ENCODE peak calls at places on chromosomes 2 and 18, in seven cellular contexts. One of them, this sample, is unnamed.

GRCh38 chr18:48024891-48025660 is 94.6 kb upstream of the SMAD2 start:
- DNase-seq in tibial nerve: no peak
- DNase-seq in K562: no peak
- DNase-seq in SK-N-SH: no peak
- DNase-seq in HepG2: no peak
- DNase-seq in A549: no peak
- DNase-seq in suprapubic skin: peak
- DNase-seq in this sample: no peak

GRCh38 chr2:121790276-121790956 is 35.0 kb downstream of the TSN start:
- DNase-seq in tibial nerve: no peak
- DNase-seq in K562: no peak
- DNase-seq in SK-N-SH: no peak
- DNase-seq in HepG2: peak
- DNase-seq in A549: peak
- DNase-seq in suprapubic skin: no peak
- DNase-seq in this sample: no peak

GRCh38 chr2:62304429-62305417 is 108.8 kb downstream of the B3GNT2 start:
- DNase-seq in tibial nerve: no peak
- DNase-seq in K562: peak
- DNase-seq in SK-N-SH: peak
- DNase-seq in HepG2: peak
- DNase-seq in A549: no peak
- DNase-seq in suprapubic skin: no peak
- DNase-seq in this sample: peak

GRCh38 chr2:126700073-126700581 is 44.2 kb downstream of the GYPC start:
- DNase-seq in tibial nerve: no peak
- DNase-seq in K562: no peak
- DNase-seq in SK-N-SH: no peak
- DNase-seq in HepG2: no peak
- DNase-seq in A549: no peak
- DNase-seq in suprapubic skin: no peak
- DNase-seq in this sample: peak

GRCh38 chr2:182020319-182021055 is 34.8 kb downstream of the PPP1R1C start:
- DNase-seq in tibial nerve: no peak
- DNase-seq in K562: no peak
- DNase-seq in SK-N-SH: no peak
- DNase-seq in HepG2: no peak
- DNase-seq in A549: peak
- DNase-seq in suprapubic skin: no peak
- DNase-seq in this sample: no peak

GRCh38 chr2:194333091-194333490 is 1323.9 kb upstream of the SLC39A10 start:
- DNase-seq in tibial nerve: no peak
- DNase-seq in K562: no peak
- DNase-seq in SK-N-SH: no peak
- DNase-seq in HepG2: no peak
- DNase-seq in A549: no peak
- DNase-seq in suprapubic skin: no peak
- DNase-seq in this sample: no peak

GRCh38 chr2:165803123-165803760 is 9.2 kb upstream of the GALNT3 start:
- DNase-seq in tibial nerve: no peak
- DNase-seq in K562: no peak
- DNase-seq in SK-N-SH: no peak
- DNase-seq in HepG2: no peak
- DNase-seq in A549: no peak
- DNase-seq in suprapubic skin: no peak
- DNase-seq in this sample: no peak

GRCh38 chr18:47978141-47978540 is 47.7 kb upstream of the SMAD2 start:
- DNase-seq in tibial nerve: no peak
- DNase-seq in K562: no peak
- DNase-seq in SK-N-SH: no peak
- DNase-seq in HepG2: no peak
- DNase-seq in A549: no peak
- DNase-seq in suprapubic skin: no peak
- DNase-seq in this sample: no peak

GRCh38 chr2:241952816-241953215 is 83.3 kb downstream of the RTP5 start:
- DNase-seq in tibial nerve: no peak
- DNase-seq in K562: no peak
- DNase-seq in SK-N-SH: no peak
- DNase-seq in HepG2: no peak
- DNase-seq in A549: no peak
- DNase-seq in suprapubic skin: peak
- DNase-seq in this sample: no peak

GRCh38 chr18:79853303-79853992 is 55.7 kb downstream of the KCNG2 start:
- DNase-seq in tibial nerve: no peak
- DNase-seq in K562: no peak
- DNase-seq in SK-N-SH: no peak
- DNase-seq in HepG2: no peak
- DNase-seq in A549: no peak
- DNase-seq in suprapubic skin: no peak
- DNase-seq in this sample: no peak

GRCh38 chr18:49014605-49015267 is 64.0 kb upstream of the SMAD7 start:
- DNase-seq in tibial nerve: no peak
- DNase-seq in K562: no peak
- DNase-seq in SK-N-SH: no peak
- DNase-seq in HepG2: no peak
- DNase-seq in A549: no peak
- DNase-seq in suprapubic skin: no peak
- DNase-seq in this sample: no peak

GRCh38 chr2:72117029-72117428 is 30.6 kb downstream of the CYP26B1 start:
- DNase-seq in tibial nerve: no peak
- DNase-seq in K562: no peak
- DNase-seq in SK-N-SH: no peak
- DNase-seq in HepG2: no peak
- DNase-seq in A549: no peak
- DNase-seq in suprapubic skin: no peak
- DNase-seq in this sample: no peak

GRCh38 chr2:41726364-41726763 is 321.5 kb upstream of the PKDCC start:
- DNase-seq in tibial nerve: no peak
- DNase-seq in K562: no peak
- DNase-seq in SK-N-SH: no peak
- DNase-seq in HepG2: no peak
- DNase-seq in A549: no peak
- DNase-seq in suprapubic skin: no peak
- DNase-seq in this sample: no peak

GRCh38 chr2:189849550-189849949 is 65.3 kb downstream of the PMS1 start:
- DNase-seq in tibial nerve: no peak
- DNase-seq in K562: no peak
- DNase-seq in SK-N-SH: no peak
- DNase-seq in HepG2: no peak
- DNase-seq in A549: no peak
- DNase-seq in suprapubic skin: no peak
- DNase-seq in this sample: no peak

GRCh38 chr2:164903214-164903613 is 52.1 kb downstream of the SLC38A11 start:
- DNase-seq in tibial nerve: no peak
- DNase-seq in K562: no peak
- DNase-seq in SK-N-SH: no peak
- DNase-seq in HepG2: no peak
- DNase-seq in A549: no peak
- DNase-seq in suprapubic skin: no peak
- DNase-seq in this sample: no peak

GRCh38 chr2:43178055-43178598 is 48.3 kb downstream of the ZFP36L2 start:
- DNase-seq in tibial nerve: no peak
- DNase-seq in K562: peak
- DNase-seq in SK-N-SH: no peak
- DNase-seq in HepG2: no peak
- DNase-seq in A549: no peak
- DNase-seq in suprapubic skin: no peak
- DNase-seq in this sample: no peak

GRCh38 chr2:78418041-78418440 is 607.5 kb upstream of the REG3G start:
- DNase-seq in tibial nerve: no peak
- DNase-seq in K562: no peak
- DNase-seq in SK-N-SH: no peak
- DNase-seq in HepG2: no peak
- DNase-seq in A549: no peak
- DNase-seq in suprapubic skin: no peak
- DNase-seq in this sample: no peak

GRCh38 chr2:19719540-19719939 is 182.2 kb downstream of the TTC32 start:
- DNase-seq in tibial nerve: no peak
- DNase-seq in K562: no peak
- DNase-seq in SK-N-SH: no peak
- DNase-seq in HepG2: no peak
- DNase-seq in A549: no peak
- DNase-seq in suprapubic skin: peak
- DNase-seq in this sample: no peak

GRCh38 chr18:62938451-62938850 is 223.1 kb downstream of the PHLPP1 start:
- DNase-seq in tibial nerve: no peak
- DNase-seq in K562: no peak
- DNase-seq in SK-N-SH: no peak
- DNase-seq in HepG2: no peak
- DNase-seq in A549: no peak
- DNase-seq in suprapubic skin: no peak
- DNase-seq in this sample: no peak

GRCh38 chr2:226969412-226969811 is 133.6 kb downstream of the RHBDD1 start:
- DNase-seq in tibial nerve: no peak
- DNase-seq in K562: no peak
- DNase-seq in SK-N-SH: no peak
- DNase-seq in HepG2: no peak
- DNase-seq in A549: no peak
- DNase-seq in suprapubic skin: no peak
- DNase-seq in this sample: no peak

GRCh38 chr2:72147303-72147970 is at the start of gene CYP26B1:
- DNase-seq in tibial nerve: peak
- DNase-seq in K562: no peak
- DNase-seq in SK-N-SH: peak
- DNase-seq in HepG2: no peak
- DNase-seq in A549: no peak
- DNase-seq in suprapubic skin: no peak
- DNase-seq in this sample: peak

GRCh38 chr18:8337216-8337615 is 272.0 kb upstream of the RAB12 start:
- DNase-seq in tibial nerve: no peak
- DNase-seq in K562: no peak
- DNase-seq in SK-N-SH: no peak
- DNase-seq in HepG2: no peak
- DNase-seq in A549: no peak
- DNase-seq in suprapubic skin: no peak
- DNase-seq in this sample: no peak

GRCh38 chr2:61585383-61585782 is 47.2 kb upstream of the XPO1 start:
- DNase-seq in tibial nerve: no peak
- DNase-seq in K562: no peak
- DNase-seq in SK-N-SH: no peak
- DNase-seq in HepG2: no peak
- DNase-seq in A549: no peak
- DNase-seq in suprapubic skin: no peak
- DNase-seq in this sample: no peak

GRCh38 chr2:227766361-227766883 is 20.7 kb downstream of the SCYGR8 start:
- DNase-seq in tibial nerve: peak
- DNase-seq in K562: peak
- DNase-seq in SK-N-SH: peak
- DNase-seq in HepG2: peak
- DNase-seq in A549: peak
- DNase-seq in suprapubic skin: peak
- DNase-seq in this sample: peak

GRCh38 chr2:25894135-25894830 is 16.0 kb upstream of the ASXL2 start:
- DNase-seq in tibial nerve: no peak
- DNase-seq in K562: no peak
- DNase-seq in SK-N-SH: peak
- DNase-seq in HepG2: peak
- DNase-seq in A549: no peak
- DNase-seq in suprapubic skin: peak
- DNase-seq in this sample: no peak

GRCh38 chr2:111049792-111050640 is 70.7 kb upstream of the BCL2L11 start:
- DNase-seq in tibial nerve: no peak
- DNase-seq in K562: no peak
- DNase-seq in SK-N-SH: no peak
- DNase-seq in HepG2: peak
- DNase-seq in A549: no peak
- DNase-seq in suprapubic skin: no peak
- DNase-seq in this sample: no peak

GRCh38 chr2:24228470-24228869 is 53.6 kb downstream of the FAM228A start:
- DNase-seq in tibial nerve: no peak
- DNase-seq in K562: no peak
- DNase-seq in SK-N-SH: no peak
- DNase-seq in HepG2: peak
- DNase-seq in A549: peak
- DNase-seq in suprapubic skin: no peak
- DNase-seq in this sample: no peak

GRCh38 chr18:24103622-24104021 is 35.2 kb upstream of the CABYR start:
- DNase-seq in tibial nerve: no peak
- DNase-seq in K562: no peak
- DNase-seq in SK-N-SH: peak
- DNase-seq in HepG2: no peak
- DNase-seq in A549: no peak
- DNase-seq in suprapubic skin: no peak
- DNase-seq in this sample: no peak

DNA sequence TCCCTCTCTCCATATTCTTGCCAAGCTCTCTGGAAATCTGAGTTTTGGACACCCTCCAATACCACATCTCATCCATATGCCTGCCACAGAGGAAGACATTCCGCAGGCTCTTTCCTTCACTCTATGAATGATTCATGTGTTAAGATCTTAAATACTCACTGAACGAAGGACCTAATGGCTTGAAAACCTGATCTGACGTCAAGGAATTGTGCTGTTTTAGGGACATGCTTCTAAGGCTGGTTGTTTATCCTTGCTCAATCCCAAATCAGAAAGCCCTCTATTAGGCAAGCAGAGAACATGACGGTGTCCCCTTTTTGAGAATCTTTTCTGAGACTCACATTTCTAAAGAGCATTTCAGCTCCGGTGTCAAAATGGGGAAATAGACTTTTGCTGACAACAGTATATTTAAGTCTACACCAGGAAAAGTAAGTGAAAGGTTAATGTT is 83.7 kb upstream of the GALNT5 start:
- DNase-seq in tibial nerve: peak
- DNase-seq in K562: no peak
- DNase-seq in SK-N-SH: peak
- DNase-seq in HepG2: no peak
- DNase-seq in A549: peak
- DNase-seq in suprapubic skin: no peak
- DNase-seq in this sample: no peak
- TF ChIP-seq EP300 in tibial nerve: peak
- TF ChIP-seq EP300 in K562: no peak
- TF ChIP-seq EP300 in SK-N-SH: peak
- TF ChIP-seq EP300 in HepG2: no peak
- TF ChIP-seq EP300 in A549: peak
- TF ChIP-seq EP300 in suprapubic skin: peak
- TF ChIP-seq EP300 in this sample: no peak

GRCh38 chr2:21912405-21912804 is 788.6 kb downstream of the TDRD15 start:
- DNase-seq in tibial nerve: no peak
- DNase-seq in K562: no peak
- DNase-seq in SK-N-SH: no peak
- DNase-seq in HepG2: no peak
- DNase-seq in A549: no peak
- DNase-seq in suprapubic skin: no peak
- DNase-seq in this sample: no peak
- TF ChIP-seq EP300 in tibial nerve: no peak
- TF ChIP-seq EP300 in K562: no peak
- TF ChIP-seq EP300 in SK-N-SH: no peak
- TF ChIP-seq EP300 in HepG2: no peak
- TF ChIP-seq EP300 in A549: no peak
- TF ChIP-seq EP300 in suprapubic skin: no peak
- TF ChIP-seq EP300 in this sample: no peak

GRCh38 chr2:98698896-98699295 is 32.0 kb downstream of the MGAT4A start:
- DNase-seq in tibial nerve: no peak
- DNase-seq in K562: no peak
- DNase-seq in SK-N-SH: no peak
- DNase-seq in HepG2: no peak
- DNase-seq in A549: no peak
- DNase-seq in suprapubic skin: no peak
- DNase-seq in this sample: no peak
- TF ChIP-seq EP300 in tibial nerve: no peak
- TF ChIP-seq EP300 in K562: no peak
- TF ChIP-seq EP300 in SK-N-SH: no peak
- TF ChIP-seq EP300 in HepG2: no peak
- TF ChIP-seq EP300 in A549: no peak
- TF ChIP-seq EP300 in suprapubic skin: no peak
- TF ChIP-seq EP300 in this sample: no peak

GRCh38 chr2:240237609-240238151 is 97.2 kb upstream of the OTOS start:
- DNase-seq in tibial nerve: no peak
- DNase-seq in K562: peak
- DNase-seq in SK-N-SH: no peak
- DNase-seq in HepG2: no peak
- DNase-seq in A549: no peak
- DNase-seq in suprapubic skin: no peak
- DNase-seq in this sample: peak
- TF ChIP-seq EP300 in tibial nerve: no peak
- TF ChIP-seq EP300 in K562: no peak
- TF ChIP-seq EP300 in SK-N-SH: no peak
- TF ChIP-seq EP300 in HepG2: no peak
- TF ChIP-seq EP300 in A549: no peak
- TF ChIP-seq EP300 in suprapubic skin: no peak
- TF ChIP-seq EP300 in this sample: no peak